ENCODE peak calls at places on chromosome 1, in five cellular contexts. K, N, F, M and G are unnamed samples.

GRCh38 chr1:47651311-47652089 is 213.7 kb downstream of the FOXD2 start:
- DNase-seq in N (no peak), M (no peak), K (no peak), F (no peak), G (no peak)

GRCh38 chr1:156194300-156194652 is 372 bp downstream of the SLC25A44 start:
- DNase-seq in F (no peak), M (no peak), K (peak), N (no peak), G (no peak)

GRCh38 chr1:169483500-169483966 is 2.2 kb downstream of the SLC19A2 start:
- DNase-seq in F (no peak), M (peak), K (peak), N (peak), G (no peak)

GRCh38 chr1:48223372-48224081 is 1.0 kb downstream of the SLC5A9 start:
- DNase-seq in N (no peak), F (no peak), M (no peak), K (no peak), G (no peak)

GRCh38 chr1:14215151-14215550 is 383.3 kb upstream of the KAZN start:
- DNase-seq in M (no peak), F (no peak), N (no peak), K (no peak), G (no peak)

GRCh38 chr1:232226197-232226681 is 403.7 kb downstream of the SIPA1L2 start:
- DNase-seq in F (peak), M (no peak), N (no peak), K (peak), G (peak)

GRCh38 chr1:221174598-221174997 is 295.4 kb downstream of the HLX start:
- DNase-seq in F (no peak), M (no peak), K (peak), N (peak), G (no peak)

GRCh38 chr1:30692201-30692947 is 31.0 kb downstream of the MATN1 start:
- DNase-seq in K (no peak), F (no peak), M (no peak), N (no peak), G (no peak)

GRCh38 chr1:108041360-108042143 is 76.6 kb upstream of the VAV3 start:
- DNase-seq in M (peak), K (no peak), N (no peak), F (no peak), G (no peak)

GRCh38 chr1:221663321-221663720 is 78.6 kb downstream of the DUSP10 start:
- DNase-seq in N (no peak), F (no peak), K (peak), M (no peak), G (no peak)

GRCh38 chr1:119209943-119210342 is 69.5 kb upstream of the WARS2 start:
- DNase-seq in M (no peak), K (peak), F (no peak), N (no peak), G (no peak)

GRCh38 chr1:1305300-1306069 is 2.2 kb downstream of the ACAP3 start:
- DNase-seq in N (peak), K (peak), F (no peak), M (peak), G (peak)
- TF ChIP-seq CTCF in N (no peak), K (no peak), F (no peak), M (no peak), G (peak)

DNA sequence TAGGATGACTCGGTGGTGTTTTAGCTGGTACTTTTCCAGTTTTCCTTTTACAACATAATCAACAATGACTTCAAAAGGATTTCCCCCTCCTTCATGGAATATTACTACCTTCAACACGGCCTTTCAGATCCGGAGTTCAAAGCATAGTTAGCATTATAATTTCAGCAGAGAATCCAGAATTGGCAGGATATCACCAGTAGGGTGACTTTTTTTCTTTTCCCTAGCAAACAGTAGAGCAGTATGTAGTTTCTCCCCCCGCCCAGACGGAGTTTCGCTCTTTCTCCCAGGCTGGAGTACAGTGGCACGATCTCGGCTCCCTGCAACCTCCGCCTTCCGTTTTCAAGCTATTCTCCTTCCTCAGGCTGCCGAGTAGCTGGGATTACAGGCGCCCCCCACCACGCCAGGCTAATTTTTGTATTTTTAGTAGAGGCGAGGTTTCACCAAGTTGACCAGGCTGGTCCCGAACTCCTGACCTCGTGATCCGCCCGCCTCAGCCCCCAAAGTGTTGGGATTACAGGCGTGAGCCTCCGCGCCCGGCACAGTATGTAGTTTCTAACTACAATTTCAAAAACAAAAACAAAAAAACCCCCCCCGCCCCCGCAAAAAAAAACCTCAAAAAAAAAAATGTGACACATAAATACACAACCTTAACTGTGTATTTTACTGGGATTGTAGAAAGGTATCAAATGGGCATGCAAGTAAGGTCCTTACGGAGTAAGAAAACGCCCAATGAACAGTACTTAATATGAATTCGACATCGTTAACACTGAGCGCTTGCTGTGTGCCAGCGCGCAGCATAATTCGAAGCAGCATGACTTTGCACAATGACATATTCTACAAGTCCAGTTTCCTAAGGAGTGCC is 1.5 kb upstream of the COX20 start:
- DNase-seq in F (peak), K (peak), N (peak), M (peak), G (peak)
- TF ChIP-seq CTCF in F (peak), K (peak), N (no peak), M (no peak), G (peak)

DNA sequence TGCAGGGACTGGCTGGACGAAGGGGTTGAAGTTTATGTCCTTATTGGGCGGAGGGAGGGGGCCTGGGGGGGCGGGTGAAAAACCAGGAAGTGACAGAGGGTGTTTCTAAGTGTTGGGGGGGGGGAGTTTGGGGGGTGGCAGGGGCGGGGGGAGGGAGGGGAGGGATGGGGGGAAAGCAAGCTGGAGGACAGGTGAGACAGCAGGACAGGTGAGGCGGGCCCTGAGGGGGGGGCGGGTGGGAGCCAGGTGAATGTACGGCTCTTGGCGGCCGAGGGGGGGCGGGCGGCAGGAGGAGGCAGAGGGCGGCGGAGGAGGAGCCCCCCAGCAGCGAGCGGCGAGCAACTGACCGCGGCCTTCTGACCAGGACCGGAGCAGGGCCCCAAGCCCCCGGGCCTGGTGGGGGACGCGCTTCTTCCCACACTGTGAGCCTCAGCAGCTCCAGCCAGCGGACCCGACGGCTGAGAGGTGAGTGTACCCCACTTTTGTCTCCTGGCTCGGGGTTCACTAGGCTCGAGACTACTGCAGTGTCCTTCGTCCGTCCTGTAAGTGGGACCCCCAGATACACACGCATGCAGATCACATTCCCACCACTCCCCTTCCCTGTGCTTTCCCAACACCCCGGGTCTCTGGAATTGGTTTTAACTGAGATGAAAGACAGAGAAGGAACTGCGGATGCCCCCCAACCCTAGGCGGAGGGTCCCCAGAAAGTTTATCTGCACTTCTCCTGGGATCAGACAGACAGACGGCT is at the start of gene ZBTB7B:
- DNase-seq in N (no peak), F (peak), K (peak), M (peak), G (peak)
- TF ChIP-seq CTCF in N (no peak), F (no peak), K (no peak), M (no peak), G (no peak)

GRCh38 chr1:103949714-103950113 is 200.0 kb downstream of the AMY1C start:
- DNase-seq in N (no peak), F (no peak), K (no peak), M (no peak), G (no peak)

GRCh38 chr1:103953386-103953785 is 203.7 kb downstream of the AMY1C start:
- DNase-seq in K (no peak), F (no peak), M (no peak), N (no peak), G (no peak)

GRCh38 chr1:103945774-103946173 is 196.1 kb downstream of the AMY1C start:
- DNase-seq in M (no peak), K (no peak), F (no peak), N (no peak), G (no peak)

GRCh38 chr1:103948526-103948925 is 198.8 kb downstream of the AMY1C start:
- DNase-seq in K (peak), M (no peak), F (no peak), N (no peak), G (no peak)
- TF ChIP-seq CTCF in K (no peak), M (no peak), F (peak), N (no peak), G (peak)

DNA sequence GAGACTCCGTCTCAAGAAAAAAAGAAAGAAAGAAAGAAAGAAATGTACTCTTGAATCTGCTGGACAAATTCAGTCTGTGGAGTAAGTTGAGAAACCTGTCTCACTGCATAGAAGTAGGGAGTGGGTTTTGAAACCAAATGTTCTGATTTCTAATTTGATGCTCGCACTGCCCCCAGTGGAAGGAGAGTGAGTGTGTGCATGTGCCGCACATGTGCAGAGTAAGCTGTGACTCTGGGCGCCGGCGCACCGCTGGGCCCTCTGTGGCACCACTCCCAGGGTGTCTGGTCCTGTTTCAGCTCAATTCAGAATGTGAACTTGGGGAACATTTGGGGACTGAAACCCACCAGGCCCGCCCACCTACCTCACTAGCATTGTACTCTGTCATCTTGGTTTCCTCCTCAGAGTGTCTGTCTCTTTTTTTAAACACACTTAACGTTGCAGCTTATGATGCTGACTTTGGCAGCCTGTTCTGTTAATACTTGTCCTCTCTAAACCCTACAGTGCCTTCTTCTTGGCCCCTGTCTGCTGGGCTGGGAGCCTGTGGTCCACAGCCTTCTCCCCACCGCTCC is 104.6 kb downstream of the CACNA1E start:
- DNase-seq in F (peak), M (no peak), N (no peak), K (no peak), G (no peak)
- TF ChIP-seq CTCF in F (peak), M (no peak), N (no peak), K (no peak), G (no peak)